ENCODE peak calls at places on chromosome 1, in nine cellular contexts. One of them, this sample, is unnamed.
A peak's percentile ranks its signal among the peaks of the same experiment; 100 is the strongest.

GRCh38 chr1:193706763-193707162 is 520.4 kb upstream of the B3GALT2 start:
- DNase-seq in left ventricle myocardium inferior: no peak
- DNase-seq in head of caudate nucleus: no peak
- DNase-seq in activated effector memory CD4-positive, alpha-beta T cell treated with Interleukin-2 at 50 U/mL for 16 hours: no peak
- DNase-seq in stimulated activated CD4-positive, alpha-beta T cell treated with anti-CD3 and anti-CD28 coated beads, Interleukin-2, amount 100 ng/mL, for 24 hours: no peak
- DNase-seq in renal cortical epithelial cell: peak; percentile 61
- DNase-seq in kidney tubule cell: peak; percentile 51
- DNase-seq in fibroblast of villous mesenchyme: no peak
- DNase-seq in activated T-cell treated with anti-CD3 and anti-CD28 coated beads, Interleukin-2, amount 50 U/mL, for 72 hours: no peak
- DNase-seq in this sample: no peak

GRCh38 chr1:165384016-165384415 is 27.5 kb upstream of the LMX1A start:
- DNase-seq in stimulated activated CD4-positive, alpha-beta T cell treated with anti-CD3 and anti-CD28 coated beads, Interleukin-2, amount 100 ng/mL, for 24 hours: no peak
- DNase-seq in fibroblast of villous mesenchyme: no peak
- DNase-seq in left ventricle myocardium inferior: no peak
- DNase-seq in renal cortical epithelial cell: no peak
- DNase-seq in activated effector memory CD4-positive, alpha-beta T cell treated with Interleukin-2 at 50 U/mL for 16 hours: no peak
- DNase-seq in kidney tubule cell: no peak
- DNase-seq in activated T-cell treated with anti-CD3 and anti-CD28 coated beads, Interleukin-2, amount 50 U/mL, for 72 hours: no peak
- DNase-seq in head of caudate nucleus: no peak
- DNase-seq in this sample: no peak

GRCh38 chr1:153049211-153049610 is 8.1 kb downstream of the SPRR2A start:
- DNase-seq in stimulated activated CD4-positive, alpha-beta T cell treated with anti-CD3 and anti-CD28 coated beads, Interleukin-2, amount 100 ng/mL, for 24 hours: no peak
- DNase-seq in fibroblast of villous mesenchyme: no peak
- DNase-seq in left ventricle myocardium inferior: no peak
- DNase-seq in activated effector memory CD4-positive, alpha-beta T cell treated with Interleukin-2 at 50 U/mL for 16 hours: no peak
- DNase-seq in head of caudate nucleus: no peak
- DNase-seq in kidney tubule cell: no peak
- DNase-seq in activated T-cell treated with anti-CD3 and anti-CD28 coated beads, Interleukin-2, amount 50 U/mL, for 72 hours: no peak
- DNase-seq in renal cortical epithelial cell: no peak
- DNase-seq in this sample: no peak

GRCh38 chr1:214632091-214632490 is 29.1 kb downstream of the CENPF start:
- DNase-seq in activated T-cell treated with anti-CD3 and anti-CD28 coated beads, Interleukin-2, amount 50 U/mL, for 72 hours: no peak
- DNase-seq in stimulated activated CD4-positive, alpha-beta T cell treated with anti-CD3 and anti-CD28 coated beads, Interleukin-2, amount 100 ng/mL, for 24 hours: no peak
- DNase-seq in renal cortical epithelial cell: no peak
- DNase-seq in left ventricle myocardium inferior: no peak
- DNase-seq in head of caudate nucleus: no peak
- DNase-seq in fibroblast of villous mesenchyme: no peak
- DNase-seq in activated effector memory CD4-positive, alpha-beta T cell treated with Interleukin-2 at 50 U/mL for 16 hours: no peak
- DNase-seq in kidney tubule cell: no peak
- DNase-seq in this sample: no peak

GRCh38 chr1:54287176-54287650 is 87.2 kb downstream of the MRPL37 start:
- DNase-seq in activated effector memory CD4-positive, alpha-beta T cell treated with Interleukin-2 at 50 U/mL for 16 hours: peak; percentile 22
- DNase-seq in fibroblast of villous mesenchyme: peak; percentile 80
- DNase-seq in renal cortical epithelial cell: peak; percentile 79
- DNase-seq in head of caudate nucleus: peak; percentile 65
- DNase-seq in kidney tubule cell: peak; percentile 67
- DNase-seq in left ventricle myocardium inferior: peak; percentile 65
- DNase-seq in stimulated activated CD4-positive, alpha-beta T cell treated with anti-CD3 and anti-CD28 coated beads, Interleukin-2, amount 100 ng/mL, for 24 hours: peak; percentile 67
- DNase-seq in activated T-cell treated with anti-CD3 and anti-CD28 coated beads, Interleukin-2, amount 50 U/mL, for 72 hours: peak; percentile 83
- DNase-seq in this sample: peak; percentile 62

GRCh38 chr1:194654956-194655355 is 1468.5 kb upstream of the B3GALT2 start:
- DNase-seq in left ventricle myocardium inferior: no peak
- DNase-seq in renal cortical epithelial cell: no peak
- DNase-seq in stimulated activated CD4-positive, alpha-beta T cell treated with anti-CD3 and anti-CD28 coated beads, Interleukin-2, amount 100 ng/mL, for 24 hours: no peak
- DNase-seq in activated T-cell treated with anti-CD3 and anti-CD28 coated beads, Interleukin-2, amount 50 U/mL, for 72 hours: no peak
- DNase-seq in fibroblast of villous mesenchyme: no peak
- DNase-seq in kidney tubule cell: no peak
- DNase-seq in head of caudate nucleus: peak; percentile 37
- DNase-seq in activated effector memory CD4-positive, alpha-beta T cell treated with Interleukin-2 at 50 U/mL for 16 hours: no peak
- DNase-seq in this sample: no peak

GRCh38 chr1:63981408-63981773 is 207.6 kb downstream of the ROR1 start:
- DNase-seq in left ventricle myocardium inferior: no peak
- DNase-seq in renal cortical epithelial cell: no peak
- DNase-seq in activated T-cell treated with anti-CD3 and anti-CD28 coated beads, Interleukin-2, amount 50 U/mL, for 72 hours: no peak
- DNase-seq in head of caudate nucleus: no peak
- DNase-seq in fibroblast of villous mesenchyme: no peak
- DNase-seq in kidney tubule cell: no peak
- DNase-seq in stimulated activated CD4-positive, alpha-beta T cell treated with anti-CD3 and anti-CD28 coated beads, Interleukin-2, amount 100 ng/mL, for 24 hours: no peak
- DNase-seq in activated effector memory CD4-positive, alpha-beta T cell treated with Interleukin-2 at 50 U/mL for 16 hours: no peak
- DNase-seq in this sample: no peak

GRCh38 chr1:103220503-103221095 is 112.3 kb upstream of the COL11A1 start:
- DNase-seq in stimulated activated CD4-positive, alpha-beta T cell treated with anti-CD3 and anti-CD28 coated beads, Interleukin-2, amount 100 ng/mL, for 24 hours: no peak
- DNase-seq in kidney tubule cell: peak; percentile 46
- DNase-seq in activated T-cell treated with anti-CD3 and anti-CD28 coated beads, Interleukin-2, amount 50 U/mL, for 72 hours: no peak
- DNase-seq in head of caudate nucleus: no peak
- DNase-seq in activated effector memory CD4-positive, alpha-beta T cell treated with Interleukin-2 at 50 U/mL for 16 hours: no peak
- DNase-seq in renal cortical epithelial cell: peak; percentile 96
- DNase-seq in left ventricle myocardium inferior: no peak
- DNase-seq in fibroblast of villous mesenchyme: peak; percentile 83
- DNase-seq in this sample: peak; percentile 10

GRCh38 chr1:14421977-14422609 is 176.4 kb upstream of the KAZN start:
- DNase-seq in activated T-cell treated with anti-CD3 and anti-CD28 coated beads, Interleukin-2, amount 50 U/mL, for 72 hours: no peak
- DNase-seq in left ventricle myocardium inferior: no peak
- DNase-seq in head of caudate nucleus: no peak
- DNase-seq in kidney tubule cell: no peak
- DNase-seq in renal cortical epithelial cell: no peak
- DNase-seq in stimulated activated CD4-positive, alpha-beta T cell treated with anti-CD3 and anti-CD28 coated beads, Interleukin-2, amount 100 ng/mL, for 24 hours: no peak
- DNase-seq in activated effector memory CD4-positive, alpha-beta T cell treated with Interleukin-2 at 50 U/mL for 16 hours: no peak
- DNase-seq in fibroblast of villous mesenchyme: no peak
- DNase-seq in this sample: no peak

GRCh38 chr1:64595871-64596515 is 126.1 kb downstream of the CACHD1 start:
- DNase-seq in activated T-cell treated with anti-CD3 and anti-CD28 coated beads, Interleukin-2, amount 50 U/mL, for 72 hours: no peak
- DNase-seq in head of caudate nucleus: no peak
- DNase-seq in fibroblast of villous mesenchyme: no peak
- DNase-seq in stimulated activated CD4-positive, alpha-beta T cell treated with anti-CD3 and anti-CD28 coated beads, Interleukin-2, amount 100 ng/mL, for 24 hours: no peak
- DNase-seq in left ventricle myocardium inferior: no peak
- DNase-seq in kidney tubule cell: no peak
- DNase-seq in renal cortical epithelial cell: no peak
- DNase-seq in activated effector memory CD4-positive, alpha-beta T cell treated with Interleukin-2 at 50 U/mL for 16 hours: no peak
- DNase-seq in this sample: no peak

GRCh38 chr1:36924282-36924791 is 110.0 kb downstream of the GRIK3 start:
- DNase-seq in kidney tubule cell: peak; percentile 28
- DNase-seq in stimulated activated CD4-positive, alpha-beta T cell treated with anti-CD3 and anti-CD28 coated beads, Interleukin-2, amount 100 ng/mL, for 24 hours: peak; percentile 50
- DNase-seq in activated effector memory CD4-positive, alpha-beta T cell treated with Interleukin-2 at 50 U/mL for 16 hours: no peak
- DNase-seq in head of caudate nucleus: peak; percentile 59
- DNase-seq in fibroblast of villous mesenchyme: peak; percentile 16
- DNase-seq in activated T-cell treated with anti-CD3 and anti-CD28 coated beads, Interleukin-2, amount 50 U/mL, for 72 hours: peak; percentile 47
- DNase-seq in renal cortical epithelial cell: peak; percentile 3
- DNase-seq in left ventricle myocardium inferior: peak; percentile 42
- DNase-seq in this sample: peak; percentile 16